ENCODE peak calls at places on chromosomes 2 and 18, in ten cellular contexts. K is cardiac muscle cell, Z is AG04450, X is nephron progenitor cell, V is left lung, B is kidney, E is fibroblast of mammary gland, N is PC-9, Y is GM10248, D is neural crest cell. P is an unnamed sample.

GRCh38 chr2:10412380-10412779 is 35.7 kb downstream of the ODC1 start:
- DNase-seq in N (no peak), X (no peak), B (no peak), D (peak), V (no peak), Z (no peak), Y (peak), E (peak), K (peak), P (peak)

GRCh38 chr2:72694715-72695496 is 130.9 kb downstream of the EXOC6B start:
- DNase-seq in V (no peak), Z (peak), X (peak), E (peak), N (peak), K (peak), Y (no peak), B (no peak), D (no peak), P (no peak)

GRCh38 chr2:231334179-231334930 is 61.2 kb upstream of the B3GNT7 start:
- DNase-seq in K (no peak), Z (no peak), X (no peak), V (no peak), D (no peak), Y (no peak), E (no peak), N (no peak), B (peak), P (no peak)

GRCh38 chr2:79996709-79997108 is 307.8 kb downstream of the LRRTM1 start:
- DNase-seq in B (no peak), Y (no peak), Z (no peak), X (no peak), D (no peak), E (no peak), K (no peak), N (no peak), V (no peak), P (no peak)

GRCh38 chr2:38716185-38716584 is 35.0 kb downstream of the SRSF7 start:
- DNase-seq in Z (peak), D (no peak), N (no peak), E (peak), K (peak), V (no peak), B (no peak), X (no peak), Y (no peak), P (no peak)

GRCh38 chr2:195026261-195026660 is 630.8 kb upstream of the SLC39A10 start:
- DNase-seq in Z (peak), B (no peak), D (no peak), V (no peak), E (peak), K (no peak), Y (no peak), X (no peak), N (no peak), P (no peak)

GRCh38 chr2:240347373-240347940 is 88.0 kb upstream of the GPC1 start:
- DNase-seq in Y (no peak), B (no peak), Z (no peak), N (no peak), K (no peak), V (peak), X (no peak), D (no peak), E (no peak), P (no peak)

GRCh38 chr2:224405412-224405811 is 3.5 kb upstream of the FAM124B start:
- DNase-seq in Y (no peak), V (no peak), B (no peak), K (no peak), D (no peak), E (no peak), X (no peak), N (no peak), Z (no peak), P (no peak)

GRCh38 chr2:38528008-38528442 is 74.7 kb downstream of the HNRNPLL start:
- DNase-seq in V (peak), Y (no peak), Z (no peak), D (peak), X (peak), E (peak), N (peak), B (no peak), K (peak), P (peak)

GRCh38 chr2:179268277-179268935 is 3.8 kb upstream of the SESTD1 start:
- DNase-seq in V (no peak), Z (no peak), K (peak), B (no peak), E (peak), N (peak), D (no peak), X (no peak), Y (no peak), P (no peak)

GRCh38 chr2:42117923-42118758 is 51.0 kb upstream of the EML4 start:
- DNase-seq in Z (no peak), N (peak), X (no peak), V (no peak), Y (no peak), E (peak), B (no peak), D (no peak), K (peak), P (no peak)

GRCh38 chr2:222977121-222977520 is 74.9 kb upstream of the KCNE4 start:
- DNase-seq in E (no peak), D (no peak), B (no peak), V (no peak), N (no peak), K (no peak), X (no peak), Y (no peak), Z (no peak), P (no peak)

GRCh38 chr18:60044290-60045006 is 144.7 kb downstream of the PMAIP1 start:
- DNase-seq in Y (no peak), X (no peak), E (peak), D (no peak), Z (peak), V (no peak), K (no peak), B (no peak), N (no peak), P (no peak)

GRCh38 chr2:70964596-70965386 is 13.6 kb upstream of the ANKRD53 start:
- DNase-seq in N (peak), E (peak), X (peak), K (peak), V (peak), D (peak), Z (peak), Y (peak), B (no peak), P (peak)

GRCh38 chr18:76656925-76657324 is 161.9 kb upstream of the ZNF516 start:
- DNase-seq in Z (no peak), E (no peak), Y (no peak), D (no peak), B (no peak), V (no peak), N (no peak), K (no peak), X (no peak), P (no peak)

GRCh38 chr2:74515271-74516069 is 1.2 kb downstream of the TLX2 start:
- DNase-seq in B (peak), X (peak), N (no peak), D (no peak), Z (no peak), V (peak), E (no peak), Y (no peak), K (no peak), P (no peak)

GRCh38 chr2:150485871-150486538 is 1.5 kb downstream of the RND3 start:
- DNase-seq in Y (peak), X (peak), D (peak), V (peak), N (peak), Z (no peak), K (peak), B (peak), E (peak), P (peak)

GRCh38 chr2:44952143-44952805 is 10.8 kb downstream of the SIX3 start:
- DNase-seq in Z (no peak), B (peak), Y (peak), V (no peak), E (peak), D (peak), N (peak), K (peak), X (peak), P (peak)

GRCh38 chr2:18245375-18245774 is 315.1 kb downstream of the RDH14 start:
- DNase-seq in X (no peak), K (no peak), Y (no peak), B (no peak), D (no peak), V (no peak), N (no peak), Z (no peak), E (no peak), P (peak)

GRCh38 chr2:163801499-163801893 is 65.7 kb upstream of the FIGN start:
- DNase-seq in N (no peak), B (no peak), V (no peak), D (no peak), K (no peak), E (no peak), Y (no peak), Z (no peak), X (no peak), P (no peak)

GRCh38 chr18:79857082-79857661 is 59.4 kb downstream of the KCNG2 start:
- DNase-seq in K (peak), N (no peak), X (no peak), Y (no peak), Z (no peak), E (peak), B (no peak), D (no peak), V (no peak), P (no peak)

GRCh38 chr18:78776706-78777105 is 202.9 kb upstream of the SALL3 start:
- DNase-seq in K (no peak), Y (no peak), V (peak), Z (no peak), X (no peak), N (no peak), E (no peak), D (no peak), B (no peak), P (no peak)

GRCh38 chr2:175874291-175874690 is 127.8 kb downstream of the LNPK start:
- DNase-seq in X (no peak), B (no peak), D (no peak), V (no peak), Y (no peak), Z (no peak), K (no peak), E (no peak), N (no peak), P (no peak)

DNA sequence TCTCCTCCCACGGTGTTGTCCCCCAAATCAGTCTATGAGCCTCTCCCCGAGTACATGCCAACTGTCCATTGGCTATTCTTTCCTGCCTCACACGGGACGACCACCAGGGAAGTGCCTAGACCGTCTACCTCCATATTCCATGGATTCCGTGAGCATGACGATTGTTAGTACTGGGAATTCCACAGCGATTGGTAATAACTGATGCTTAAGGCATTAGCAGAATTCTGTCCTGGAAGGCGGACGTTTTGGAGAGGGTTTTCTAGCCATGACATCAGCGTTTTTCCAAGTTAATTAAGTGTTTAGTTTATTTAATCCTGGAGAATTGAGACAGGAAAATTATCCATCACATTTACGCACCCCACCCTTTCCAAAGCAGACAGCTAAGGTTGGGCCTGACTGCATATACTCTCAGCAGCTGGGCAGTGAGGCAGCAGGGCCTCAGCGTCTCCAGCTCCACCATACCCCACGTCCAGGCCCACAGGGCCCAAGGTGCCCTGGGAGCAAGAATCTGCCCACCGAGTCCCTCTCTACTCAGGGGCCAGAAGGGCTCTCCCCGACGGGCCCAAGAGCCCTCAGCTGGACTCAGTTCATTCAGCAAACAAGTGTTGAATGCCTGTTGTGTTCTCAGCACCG is 126.4 kb downstream of the SEPTIN10 start:
- DNase-seq in V (no peak), Z (peak), D (no peak), E (peak), B (peak), N (no peak), Y (no peak), K (peak), X (no peak), P (no peak)
- TF ChIP-seq CTCF in V (no peak), Z (peak), D (no peak), E (no peak), B (no peak), N (no peak), Y (no peak), K (no peak), X (no peak), P (no peak)

DNA sequence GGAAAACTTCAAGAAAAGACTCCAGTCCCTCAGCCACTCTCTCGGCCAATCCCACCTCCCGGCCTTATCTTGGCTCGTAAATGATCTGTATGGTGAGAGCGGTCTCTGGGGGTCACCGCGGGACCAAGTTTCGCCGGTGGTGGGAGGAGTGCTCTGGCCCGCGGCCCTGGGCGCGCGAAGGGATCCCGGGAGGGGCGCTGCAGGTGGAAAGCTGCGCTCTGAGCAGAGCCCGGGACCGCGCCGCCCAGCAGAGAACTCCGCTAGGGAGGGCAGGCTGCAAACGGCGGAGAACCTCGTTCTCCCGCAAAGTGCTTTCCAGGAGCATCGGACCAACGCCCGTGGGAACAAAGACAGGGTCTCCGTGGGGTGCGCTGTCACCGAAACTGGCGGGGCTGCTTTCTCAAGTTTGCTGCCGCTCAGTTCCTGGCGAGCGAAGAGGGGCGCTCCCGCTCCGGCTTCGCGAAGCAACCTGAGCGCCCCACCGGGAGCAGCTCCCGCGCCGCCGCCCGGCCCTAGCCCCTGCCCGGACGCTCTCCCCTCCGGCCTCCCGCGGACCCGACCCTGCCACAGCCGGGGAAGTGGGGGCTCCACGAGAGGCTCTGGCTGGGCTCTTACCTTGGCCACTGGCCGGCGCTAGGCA is 508 bp downstream of the LRP2 start:
- DNase-seq in K (peak), Y (peak), N (no peak), Z (no peak), B (peak), D (peak), V (peak), E (no peak), X (peak), P (peak)
- TF ChIP-seq CTCF in K (no peak), Y (no peak), N (no peak), Z (no peak), B (peak), D (no peak), V (no peak), E (no peak), X (no peak), P (no peak)

GRCh38 chr2:156320491-156320896 is 12.0 kb downstream of the NR4A2 start:
- DNase-seq in E (peak), X (no peak), N (no peak), V (peak), D (peak), Y (no peak), B (peak), K (peak), Z (no peak), P (peak)

GRCh38 chr2:156321243-156321904 is 11.1 kb downstream of the NR4A2 start:
- DNase-seq in K (no peak), N (no peak), X (no peak), D (no peak), E (no peak), Y (no peak), Z (no peak), B (peak), V (peak), P (no peak)

GRCh38 chr2:156322103-156322671 is 10.3 kb downstream of the NR4A2 start:
- DNase-seq in B (no peak), K (no peak), Z (no peak), E (no peak), V (peak), Y (no peak), N (no peak), D (no peak), X (no peak), P (no peak)

GRCh38 chr2:156317631-156318030 is 14.9 kb downstream of the NR4A2 start:
- DNase-seq in V (no peak), K (no peak), N (no peak), Y (no peak), B (no peak), E (no peak), Z (no peak), X (no peak), D (no peak), P (no peak)

DNA sequence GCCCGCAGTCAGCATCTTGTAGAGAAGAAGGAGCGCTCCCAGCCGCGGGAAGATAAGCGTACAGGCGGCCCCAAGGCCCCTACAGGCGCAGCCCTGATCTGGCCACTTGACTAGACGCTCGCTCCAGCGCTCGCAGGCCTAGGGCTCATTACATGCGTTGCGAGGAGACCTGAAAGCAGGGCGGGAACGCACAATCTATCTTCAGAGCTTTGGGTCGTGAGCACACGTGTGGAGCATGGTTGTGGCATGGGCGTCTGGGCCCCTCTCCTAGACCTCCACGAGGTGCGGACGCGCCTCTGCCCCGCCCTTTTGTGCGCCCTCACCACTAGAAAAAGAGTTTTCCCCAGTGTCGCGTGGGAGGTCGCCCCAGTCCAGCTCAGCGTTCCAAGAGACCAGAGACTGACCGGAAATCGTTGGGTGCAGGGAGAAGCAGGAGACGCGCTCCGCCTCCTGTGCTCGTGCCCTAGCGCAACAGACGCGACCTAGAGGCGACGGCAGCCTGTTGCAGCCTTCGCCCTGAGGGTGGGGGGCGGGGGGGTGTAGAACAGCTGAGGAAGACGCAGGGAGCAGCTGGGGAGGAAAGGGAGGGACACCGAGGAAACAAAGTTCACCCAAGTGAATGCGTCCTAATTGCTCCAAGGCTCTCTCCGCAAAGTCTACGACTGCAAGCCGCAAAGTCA is 12.6 kb downstream of the NR4A2 start:
- DNase-seq in N (no peak), K (peak), Y (no peak), V (peak), Z (no peak), D (no peak), E (peak), X (no peak), B (peak), P (peak)
- TF ChIP-seq CTCF in N (no peak), K (no peak), Y (no peak), V (peak), Z (no peak), D (peak), E (peak), X (no peak), B (no peak), P (no peak)

GRCh38 chr2:172085460-172086159 is at the start of gene DLX1:
- DNase-seq in B (peak), E (no peak), K (no peak), D (no peak), V (no peak), N (no peak), Y (no peak), Z (no peak), X (no peak), P (no peak)

GRCh38 chr2:172087780-172088244 is 2.5 kb downstream of the DLX1 start:
- DNase-seq in K (no peak), X (no peak), N (no peak), V (no peak), E (no peak), D (peak), Y (peak), Z (no peak), B (no peak), P (peak)

GRCh38 chr2:172084734-172085459 is 410 bp upstream of the DLX1 start:
- DNase-seq in Z (peak), V (peak), B (peak), N (peak), Y (peak), D (peak), X (peak), E (peak), K (peak), P (peak)

GRCh38 chr2:172087191-172087779 is 2.0 kb downstream of the DLX1 start:
- DNase-seq in Y (no peak), N (no peak), E (no peak), Z (no peak), B (no peak), X (no peak), V (no peak), D (peak), K (no peak), P (no peak)

GRCh38 chr2:172086349-172087190 is 1.3 kb downstream of the DLX1 start:
- DNase-seq in N (no peak), D (peak), K (no peak), B (peak), Z (no peak), X (peak), Y (peak), V (no peak), E (no peak), P (peak)
- TF ChIP-seq CTCF in N (no peak), D (peak), K (no peak), B (no peak), Z (peak), X (peak), Y (no peak), V (no peak), E (no peak), P (no peak)

GRCh38 chr2:112749755-112750559 is 14.5 kb downstream of the CKAP2L start:
- DNase-seq in E (peak), D (peak), X (peak), V (peak), Z (peak), N (peak), B (peak), Y (peak), K (peak), P (peak)
- TF ChIP-seq CTCF in E (peak), D (peak), X (peak), V (peak), Z (peak), N (peak), B (peak), Y (peak), K (peak), P (peak)

DNA sequence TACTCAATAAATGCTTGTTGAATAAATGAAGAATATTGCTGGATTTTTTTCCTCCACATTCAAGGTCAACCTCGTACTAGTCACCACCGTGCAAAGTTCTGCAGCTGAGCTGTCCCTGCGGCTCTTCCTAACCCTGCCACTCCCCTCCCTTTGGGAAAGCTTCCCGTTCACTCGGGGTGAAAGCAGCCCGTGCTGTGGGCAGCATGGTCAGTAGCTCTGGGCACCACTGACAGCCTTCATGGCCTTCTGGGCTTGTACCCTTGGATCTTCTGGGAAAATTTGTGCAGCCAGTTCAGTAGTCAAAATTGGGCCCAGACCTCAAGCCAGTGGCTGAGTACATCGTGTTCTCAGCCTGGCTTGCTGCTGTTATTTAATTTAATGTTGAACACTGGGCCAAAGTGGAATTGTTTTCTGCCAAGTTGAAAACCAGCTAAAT is 469.2 kb upstream of the RAB12 start:
- DNase-seq in Z (no peak), B (peak), E (peak), K (peak), N (no peak), D (no peak), V (peak), Y (no peak), X (no peak), P (no peak)
- TF ChIP-seq CTCF in Z (no peak), B (no peak), E (no peak), K (no peak), N (no peak), D (no peak), V (no peak), Y (no peak), X (no peak), P (no peak)

GRCh38 chr2:111069722-111070121 is 51.0 kb upstream of the BCL2L11 start:
- DNase-seq in Y (no peak), D (no peak), E (no peak), N (no peak), B (no peak), X (no peak), V (no peak), Z (no peak), K (no peak), P (no peak)
- TF ChIP-seq CTCF in Y (peak), D (peak), E (peak), N (peak), B (no peak), X (no peak), V (no peak), Z (peak), K (peak), P (no peak)